ENCODE peak calls at places on chromosomes 3 and 15, in nine cellular contexts. W is HepG2; I is heart left ventricle; X is iris pigment epithelial cell; N is CD14-positive monocyte; K is CD8-positive, alpha-beta memory T cell; P is AG20443; E is fibroblast of the aortic adventitia; F is fibroblast of the conjunctiva. U is an unnamed sample.

GRCh38 chr3:114318295-114318694 is 24.5 kb downstream of the TIGIT start:
- DNase-seq in W (no peak), I (no peak), X (no peak), N (no peak), K (no peak), P (no peak), E (no peak), F (no peak), U (no peak)

GRCh38 chr3:156469456-156469855 is 85.5 kb downstream of the SSR3 start:
- DNase-seq in W (no peak), I (no peak), X (no peak), N (no peak), K (no peak), P (no peak), E (peak), F (no peak), U (no peak)

GRCh38 chr3:131349946-131350347 is 31.6 kb upstream of the NUDT16 start:
- DNase-seq in W (no peak), I (no peak), X (peak), N (no peak), K (no peak), P (peak), E (peak), F (peak), U (no peak)

GRCh38 chr3:60609446-60609845 is 641.8 kb downstream of the FHIT start:
- DNase-seq in W (no peak), I (no peak), X (peak), N (no peak), K (no peak), P (no peak), E (no peak), F (no peak), U (no peak)

GRCh38 chr3:178056868-178057267 is 479.4 kb upstream of the KCNMB2 start:
- DNase-seq in W (no peak), I (no peak), X (peak), N (no peak), K (no peak), P (no peak), E (peak), F (no peak), U (no peak)

GRCh38 chr3:172371544-172371943 is 76.7 kb downstream of the GHSR start:
- DNase-seq in W (no peak), I (no peak), X (no peak), N (no peak), K (no peak), P (no peak), E (no peak), F (no peak), U (no peak)

GRCh38 chr15:63352808-63353207 is 28.8 kb downstream of the CA12 start:
- DNase-seq in W (no peak), I (no peak), X (no peak), N (no peak), K (no peak), P (no peak), E (no peak), F (no peak), U (no peak)

GRCh38 chr3:132255041-132255745 is 62.0 kb upstream of the ACP3 start:
- DNase-seq in W (no peak), I (no peak), X (peak), N (no peak), K (no peak), P (peak), E (peak), F (peak), U (no peak)

GRCh38 chr3:17639765-17640164 is 102.7 kb downstream of the TBC1D5 start:
- DNase-seq in W (peak), I (no peak), X (peak), N (no peak), K (no peak), P (peak), E (peak), F (peak), U (no peak)

GRCh38 chr3:69059688-69060087 is 7.6 kb upstream of the TMF1 start:
- DNase-seq in W (no peak), I (no peak), X (no peak), N (no peak), K (no peak), P (no peak), E (no peak), F (no peak), U (no peak)

GRCh38 chr3:29694783-29695182 is 413.9 kb downstream of the RBMS3 start:
- DNase-seq in W (peak), I (no peak), X (peak), N (no peak), K (no peak), P (peak), E (peak), F (peak), U (no peak)

GRCh38 chr15:76648732-76649444 is 256.3 kb downstream of the SCAPER start:
- DNase-seq in W (no peak), I (no peak), X (no peak), N (no peak), K (no peak), P (no peak), E (no peak), F (no peak), U (no peak)

GRCh38 chr3:72492240-72492639 is 356.0 kb downstream of the SHQ1 start:
- DNase-seq in W (no peak), I (peak), X (peak), N (no peak), K (no peak), P (peak), E (peak), F (peak), U (peak)

GRCh38 chr3:169526246-169526645 is 137.3 kb downstream of the MECOM start:
- DNase-seq in W (no peak), I (no peak), X (peak), N (no peak), K (no peak), P (no peak), E (peak), F (no peak), U (no peak)

GRCh38 chr3:53516339-53516738 is 21.9 kb downstream of the CACNA1D start:
- DNase-seq in W (no peak), I (no peak), X (no peak), N (no peak), K (no peak), P (no peak), E (no peak), F (no peak), U (no peak)

GRCh38 chr15:91306155-91306554 is 206.1 kb downstream of the SV2B start:
- DNase-seq in W (no peak), I (no peak), X (no peak), N (no peak), K (no peak), P (no peak), E (no peak), F (no peak), U (no peak)

GRCh38 chr3:53213276-53213675 is 42.5 kb downstream of the TKT start:
- DNase-seq in W (no peak), I (no peak), X (no peak), N (peak), K (no peak), P (no peak), E (no peak), F (no peak), U (no peak)

GRCh38 chr3:195895900-195896360 is 12.4 kb downstream of the TNK2 start:
- DNase-seq in W (no peak), I (peak), X (no peak), N (peak), K (peak), P (peak), E (no peak), F (no peak), U (peak)

GRCh38 chr3:121529308-121529707 is 16.5 kb downstream of the POLQ start:
- DNase-seq in W (peak), I (no peak), X (peak), N (no peak), K (no peak), P (peak), E (peak), F (peak), U (no peak)

GRCh38 chr3:59245300-59245878 is 195.6 kb upstream of the CFAP20DC start:
- DNase-seq in W (no peak), I (no peak), X (no peak), N (no peak), K (no peak), P (no peak), E (peak), F (no peak), U (no peak)

GRCh38 chr3:196162679-196163078 is 48.5 kb downstream of the ZDHHC19 start:
- DNase-seq in W (no peak), I (no peak), X (no peak), N (no peak), K (no peak), P (no peak), E (no peak), F (no peak), U (no peak)

GRCh38 chr3:76610150-76610549 is 429.7 kb upstream of the ROBO2 start:
- DNase-seq in W (no peak), I (no peak), X (no peak), N (no peak), K (no peak), P (no peak), E (no peak), F (no peak), U (peak)

GRCh38 chr3:194782767-194783404 is 97.2 kb downstream of the FAM43A start:
- DNase-seq in W (peak), I (no peak), X (peak), N (no peak), K (no peak), P (peak), E (peak), F (no peak), U (no peak)

GRCh38 chr3:10397879-10398278 is 77.0 kb upstream of the SEC13 start:
- DNase-seq in W (no peak), I (no peak), X (no peak), N (no peak), K (no peak), P (no peak), E (no peak), F (no peak), U (no peak)

U was measured in kidney.